ENCODE peak calls at places on chromosomes 3 and 15, in nine cellular contexts. One of them, this sample, is unnamed.
A peak's percentile ranks its signal among the peaks of the same experiment; 100 is the strongest.

GRCh38 chr15:97566957-97567356 is 393.5 kb upstream of the ARRDC4 start:
- DNase-seq in Caco-2: no peak
- DNase-seq in colonic mucosa: no peak
- DNase-seq in left colon: no peak
- DNase-seq in GM12878: no peak
- DNase-seq in H1: no peak
- DNase-seq in HCT116: no peak
- DNase-seq in mammary epithelial cell: no peak
- DNase-seq in activated CD4-positive, CD25-positive, alpha-beta regulatory T cell treated with anti-CD3 and anti-CD28 coated beads, Interleukin-2, amount 50 U/mL, for 72 hours: no peak
- DNase-seq in this sample: no peak

GRCh38 chr3:136332776-136333175 is 82.6 kb downstream of the PCCB start:
- DNase-seq in left colon: no peak
- DNase-seq in HCT116: no peak
- DNase-seq in Caco-2: no peak
- DNase-seq in H1: no peak
- DNase-seq in activated CD4-positive, CD25-positive, alpha-beta regulatory T cell treated with anti-CD3 and anti-CD28 coated beads, Interleukin-2, amount 50 U/mL, for 72 hours: no peak
- DNase-seq in GM12878: no peak
- DNase-seq in colonic mucosa: no peak
- DNase-seq in mammary epithelial cell: no peak
- DNase-seq in this sample: no peak

GRCh38 chr3:46213201-46213600 is 5.1 kb upstream of the CCR1 start:
- DNase-seq in left colon: no peak
- DNase-seq in activated CD4-positive, CD25-positive, alpha-beta regulatory T cell treated with anti-CD3 and anti-CD28 coated beads, Interleukin-2, amount 50 U/mL, for 72 hours: no peak
- DNase-seq in Caco-2: no peak
- DNase-seq in H1: no peak
- DNase-seq in HCT116: no peak
- DNase-seq in mammary epithelial cell: no peak
- DNase-seq in GM12878: no peak
- DNase-seq in colonic mucosa: no peak
- DNase-seq in this sample: no peak

GRCh38 chr3:147411235-147411607 is 2.1 kb downstream of the ZIC1 start:
- DNase-seq in GM12878: no peak
- DNase-seq in activated CD4-positive, CD25-positive, alpha-beta regulatory T cell treated with anti-CD3 and anti-CD28 coated beads, Interleukin-2, amount 50 U/mL, for 72 hours: no peak
- DNase-seq in left colon: no peak
- DNase-seq in colonic mucosa: no peak
- DNase-seq in mammary epithelial cell: no peak
- DNase-seq in Caco-2: no peak
- DNase-seq in HCT116: no peak
- DNase-seq in H1: no peak
- DNase-seq in this sample: no peak

GRCh38 chr3:172536993-172537419 is 13.8 kb upstream of the TNFSF10 start:
- DNase-seq in colonic mucosa: no peak
- DNase-seq in GM12878: no peak
- DNase-seq in activated CD4-positive, CD25-positive, alpha-beta regulatory T cell treated with anti-CD3 and anti-CD28 coated beads, Interleukin-2, amount 50 U/mL, for 72 hours: no peak
- DNase-seq in left colon: no peak
- DNase-seq in mammary epithelial cell: peak; percentile 98
- DNase-seq in HCT116: no peak
- DNase-seq in Caco-2: no peak
- DNase-seq in H1: no peak
- DNase-seq in this sample: no peak

GRCh38 chr3:100533176-100533575 is 40.8 kb downstream of the TMEM45A start:
- DNase-seq in H1: no peak
- DNase-seq in mammary epithelial cell: no peak
- DNase-seq in Caco-2: no peak
- DNase-seq in colonic mucosa: no peak
- DNase-seq in HCT116: no peak
- DNase-seq in activated CD4-positive, CD25-positive, alpha-beta regulatory T cell treated with anti-CD3 and anti-CD28 coated beads, Interleukin-2, amount 50 U/mL, for 72 hours: no peak
- DNase-seq in left colon: no peak
- DNase-seq in GM12878: no peak
- DNase-seq in this sample: no peak

GRCh38 chr15:32856753-32857152 is 138.9 kb downstream of the GREM1 start:
- DNase-seq in GM12878: no peak
- DNase-seq in Caco-2: no peak
- DNase-seq in mammary epithelial cell: no peak
- DNase-seq in H1: no peak
- DNase-seq in left colon: no peak
- DNase-seq in activated CD4-positive, CD25-positive, alpha-beta regulatory T cell treated with anti-CD3 and anti-CD28 coated beads, Interleukin-2, amount 50 U/mL, for 72 hours: no peak
- DNase-seq in colonic mucosa: no peak
- DNase-seq in HCT116: no peak
- DNase-seq in this sample: no peak

GRCh38 chr3:182490601-182491485 is 302.5 kb upstream of the ATP11B start:
- DNase-seq in activated CD4-positive, CD25-positive, alpha-beta regulatory T cell treated with anti-CD3 and anti-CD28 coated beads, Interleukin-2, amount 50 U/mL, for 72 hours: no peak
- DNase-seq in mammary epithelial cell: peak; percentile 31
- DNase-seq in Caco-2: no peak
- DNase-seq in HCT116: peak; percentile 40
- DNase-seq in GM12878: no peak
- DNase-seq in left colon: no peak
- DNase-seq in colonic mucosa: peak; percentile 23
- DNase-seq in H1: no peak
- DNase-seq in this sample: no peak

GRCh38 chr3:17910922-17911321 is 168.5 kb upstream of the TBC1D5 start:
- DNase-seq in left colon: no peak
- DNase-seq in Caco-2: no peak
- DNase-seq in colonic mucosa: no peak
- DNase-seq in HCT116: no peak
- DNase-seq in GM12878: no peak
- DNase-seq in activated CD4-positive, CD25-positive, alpha-beta regulatory T cell treated with anti-CD3 and anti-CD28 coated beads, Interleukin-2, amount 50 U/mL, for 72 hours: no peak
- DNase-seq in H1: no peak
- DNase-seq in mammary epithelial cell: no peak
- DNase-seq in this sample: no peak

This sample was measured in CD4-positive, alpha-beta T cell.